ENCODE peak calls at places on chromosome 14, in four cellular contexts. W is stomach, G is SK-N-SH, V is GM23338. M is an unnamed sample.

GRCh38 chr14:86543531-86543930 is 1013.6 kb downstream of the FLRT2 start:
- DNase-seq in W (no peak), G (no peak), V (no peak), M (no peak)

GRCh38 chr14:41302776-41303175 is 303.9 kb upstream of the LRFN5 start:
- DNase-seq in W (no peak), G (no peak), V (peak; percentile 31), M (no peak)

GRCh38 chr14:21528381-21529348 is 2.5 kb upstream of the SALL2 start:
- DNase-seq in W (no peak), G (no peak), V (peak; percentile 41), M (no peak)

GRCh38 chr14:63800651-63801385 is 52.0 kb upstream of the SYNE2 start:
- DNase-seq in W (no peak), G (no peak), V (no peak), M (no peak)

GRCh38 chr14:72518809-72519377 is 375.0 kb downstream of the DPF3 start:
- DNase-seq in W (no peak), G (no peak), V (no peak), M (no peak)

GRCh38 chr14:21097616-21098133 is 780 bp downstream of the ZNF219 start:
- DNase-seq in W (no peak), G (no peak), V (peak; percentile 84), M (peak; percentile 79)

GRCh38 chr14:49173765-49174373 is 412.3 kb downstream of the RPS29 start:
- DNase-seq in W (peak; percentile 61), G (peak; percentile 52), V (peak; percentile 93), M (no peak)

GRCh38 chr14:65940056-65940735 is 527.7 kb downstream of the FUT8 start:
- DNase-seq in W (no peak), G (peak; percentile 40), V (peak; percentile 26), M (no peak)

GRCh38 chr14:85233756-85234545 is 296.0 kb upstream of the FLRT2 start:
- DNase-seq in W (no peak), G (no peak), V (no peak), M (no peak)

GRCh38 chr14:29462271-29462670 is 465.4 kb downstream of the PRKD1 start:
- DNase-seq in W (no peak), G (no peak), V (no peak), M (no peak)

GRCh38 chr14:77128414-77128891 is 13.1 kb downstream of the ZDHHC22 start:
- DNase-seq in W (no peak), G (no peak), V (no peak), M (no peak)

GRCh38 chr14:75229576-75229922 is 49.1 kb upstream of the FOS start:
- DNase-seq in W (peak; percentile 67), G (no peak), V (no peak), M (no peak)

GRCh38 chr14:85402546-85403162 is 127.3 kb upstream of the FLRT2 start:
- DNase-seq in W (no peak), G (no peak), V (no peak), M (no peak)

GRCh38 chr14:34583525-34583924 is 44.0 kb upstream of the EAPP start:
- DNase-seq in W (peak; percentile 10), G (no peak), V (no peak), M (peak; percentile 1)

GRCh38 chr14:70009961-70010360 is 130.7 kb downstream of the SMOC1 start:
- DNase-seq in W (no peak), G (peak; percentile 25), V (no peak), M (no peak)

GRCh38 chr14:58072288-58073071 is 79.5 kb downstream of the ARMH4 start:
- DNase-seq in W (peak; percentile 33), G (peak; percentile 46), V (peak; percentile 83), M (no peak)

GRCh38 chr14:21070610-21071224 is 613 bp downstream of the ARHGEF40 start:
- DNase-seq in W (no peak), G (peak; percentile 71), V (peak; percentile 82), M (peak; percentile 89)

GRCh38 chr14:96060161-96060933 is 21.2 kb downstream of the C14orf132 start:
- DNase-seq in W (no peak), G (no peak), V (no peak), M (peak; percentile 16)

GRCh38 chr14:52349731-52350130 is 35.6 kb downstream of the PTGER2 start:
- DNase-seq in W (no peak), G (no peak), V (no peak), M (no peak)

GRCh38 chr14:32561520-32561919 is 232.4 kb downstream of the AKAP6 start:
- DNase-seq in W (no peak), G (no peak), V (peak; percentile 16), M (no peak)

GRCh38 chr14:74979442-74980397 is 23.0 kb upstream of the EIF2B2 start:
- DNase-seq in W (no peak), G (peak; percentile 72), V (peak; percentile 71), M (no peak)

GRCh38 chr14:88385212-88386101 is at the start of gene SPATA7:
- DNase-seq in W (peak; percentile 94), G (peak; percentile 92), V (peak; percentile 99), M (peak; percentile 97)

GRCh38 chr14:54342806-54343205 is 54.0 kb upstream of the CDKN3 start:
- DNase-seq in W (no peak), G (no peak), V (no peak), M (no peak)

GRCh38 chr14:21313512-21313911 is 33.6 kb downstream of the RPGRIP1 start:
- DNase-seq in W (no peak), G (no peak), V (no peak), M (no peak)

GRCh38 chr14:65301862-65302539 is 110.5 kb upstream of the FUT8 start:
- DNase-seq in W (peak; percentile 68), G (no peak), V (no peak), M (no peak)

GRCh38 chr14:36254020-36254614 is 66.3 kb downstream of the MBIP start:
- DNase-seq in W (no peak), G (no peak), V (peak; percentile 76), M (no peak)

GRCh38 chr14:70871863-70872677 is 35.2 kb upstream of the PCNX1 start:
- DNase-seq in W (no peak), G (no peak), V (no peak), M (no peak)

GRCh38 chr14:54893151-54893760 is 9.4 kb downstream of the GCH1 start:
- DNase-seq in W (no peak), G (peak; percentile 51), V (peak; percentile 70), M (no peak)

GRCh38 chr14:72796935-72797334 is 97.0 kb downstream of the DPF3 start:
- DNase-seq in W (no peak), G (no peak), V (peak; percentile 79), M (no peak)

GRCh38 chr14:45377201-45377600 is 124.2 kb upstream of the MIS18BP1 start:
- DNase-seq in W (no peak), G (no peak), V (no peak), M (no peak)

GRCh38 chr14:93655078-93655750 is 133.1 kb downstream of the PRIMA1 start:
- DNase-seq in W (no peak), G (peak; percentile 56), V (peak; percentile 97), M (no peak)

GRCh38 chr14:22713631-22713950 is 52.9 kb upstream of the OXA1L start:
- DNase-seq in W (no peak), G (no peak), V (no peak), M (no peak)

DNA sequence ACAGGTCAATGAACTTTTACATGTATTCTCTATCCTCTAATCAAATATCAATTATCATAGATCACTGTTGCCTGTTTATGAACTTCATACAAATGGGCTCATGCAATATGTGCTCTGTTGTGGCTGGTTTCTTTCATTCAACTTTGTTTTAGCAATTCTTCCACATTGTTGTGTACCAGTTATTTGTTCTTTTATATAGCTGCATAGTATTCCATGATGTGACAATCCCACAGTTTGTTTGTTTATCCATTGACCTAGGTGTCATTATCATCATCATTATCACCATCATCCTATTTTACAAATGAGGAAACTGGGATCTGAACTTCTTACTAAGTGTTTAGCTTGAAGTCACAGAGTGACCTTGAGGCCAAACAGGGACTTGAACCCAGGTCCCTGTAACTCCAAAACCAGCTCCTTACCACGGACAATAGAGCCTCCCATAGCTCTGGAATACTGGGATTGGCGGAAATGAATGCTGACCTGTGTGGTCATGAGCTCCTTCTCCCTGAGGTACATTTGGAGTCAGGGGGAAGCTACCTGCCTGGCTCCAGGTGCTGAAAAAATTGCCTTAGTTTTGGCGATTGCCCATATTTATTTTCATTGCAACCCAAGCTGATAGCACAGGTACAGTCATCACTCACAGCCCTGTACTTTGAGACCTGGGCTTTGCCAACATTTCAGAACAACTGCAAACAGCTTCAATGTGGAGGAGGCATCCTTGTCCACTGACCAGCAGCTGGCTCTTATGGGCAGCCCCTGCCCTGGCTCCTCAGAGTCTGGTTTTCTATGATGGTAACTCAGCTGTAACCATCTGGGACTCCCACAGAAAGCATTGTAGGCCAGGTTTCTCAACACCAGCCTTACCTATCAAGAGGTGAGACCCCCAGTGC is 9.2 kb downstream of the ZFP36L1 start:
- DNase-seq in W (peak; percentile 71), G (no peak), V (no peak), M (no peak)
- TF ChIP-seq POLR2AphosphoS5 in W (no peak), G (no peak), V (no peak), M (no peak)

GRCh38 chr14:90299408-90299807 is 32.3 kb downstream of the NRDE2 start:
- DNase-seq in W (peak; percentile 50), G (no peak), V (no peak), M (peak; percentile 81)
- H3K27me3 ChIP-seq in W (no peaks in the 10 kb centered on the region), G (no peaks in the 10 kb centered on the region), V (no peaks in the 10 kb centered on the region), M (no peaks in the 10 kb centered on the region)

GRCh38 chr14:79971330-79971729 is 240.0 kb downstream of the DIO2 start:
- DNase-seq in W (no peak), G (no peak), V (no peak), M (no peak)
- TF ChIP-seq POLR2AphosphoS5 in W (no peak), G (no peak), V (no peak), M (no peak)

GRCh38 chr14:99250636-99251208 is 21.3 kb downstream of the BCL11B start:
- DNase-seq in W (no peak), G (no peak), V (no peak), M (no peak)
- H3K27me3 ChIP-seq in W (peaks cover 26% of the 10 kb centered on the region), G (peaks cover 86% of the 10 kb centered on the region), V (no peaks in the 10 kb centered on the region), M (peaks cover 25% of the 10 kb centered on the region)

GRCh38 chr14:100883789-100884101 is 19.8 kb downstream of the RTL1 start:
- DNase-seq in W (no peak), G (no peak), V (no peak), M (peak; percentile 59)
- TF ChIP-seq POLR2AphosphoS5 in W (no peak), G (no peak), V (no peak), M (no peak)

GRCh38 chr14:25048170-25049126 is 1.5 kb downstream of the STXBP6 start:
- DNase-seq in W (peak; percentile 34), G (no peak), V (peak; percentile 30), M (no peak)
- H3K27me3 ChIP-seq in W (peaks cover 8% of the 10 kb centered on the region), G (peaks cover 56% of the 10 kb centered on the region), V (peaks cover 49% of the 10 kb centered on the region), M (peaks cover 47% of the 10 kb centered on the region)

GRCh38 chr14:105063041-105063440 is 2.2 kb downstream of the GPR132 start:
- DNase-seq in W (no peak), G (no peak), V (no peak), M (peak; percentile 70)
- TF ChIP-seq POLR2AphosphoS5 in W (no peak), G (no peak), V (no peak), M (no peak)

DNA sequence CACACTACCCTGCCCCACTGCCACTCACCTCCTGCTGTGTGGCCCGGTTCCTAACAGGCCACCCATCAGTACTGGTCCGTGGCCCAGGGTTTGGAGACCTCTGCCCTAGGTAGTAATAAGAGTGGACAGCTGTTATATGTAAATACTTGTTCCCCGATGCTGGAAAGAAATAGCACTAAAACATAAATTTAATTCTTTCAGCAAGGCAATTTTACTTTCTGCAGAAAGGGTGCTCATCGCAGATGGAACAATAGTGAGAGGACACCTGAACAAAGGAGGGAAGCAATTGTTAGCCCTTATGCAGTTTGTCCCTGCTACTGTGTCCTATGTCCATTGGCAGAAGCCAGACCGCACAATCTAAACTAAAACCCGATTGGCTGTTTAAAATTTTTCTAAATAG is 5.9 kb upstream of the CYP46A1 start:
- DNase-seq in W (no peak), G (no peak), V (no peak), M (no peak)
- H3K27me3 ChIP-seq in W (peaks cover 3% of the 10 kb centered on the region), G (peaks cover 7% of the 10 kb centered on the region), V (no peaks in the 10 kb centered on the region), M (peaks cover 15% of the 10 kb centered on the region)

M was measured in spleen.